ENCODE peak calls at places on chromosomes 12 and 14, in nine cellular contexts. J, O, Q, A, Y, G, M, C and Z are unnamed samples.

GRCh38 chr14:64720190-64720589 is 16.0 kb downstream of the PLEKHG3 start:
- DNase-seq in A (peak), M (peak), C (no peak), Y (no peak), O (peak), G (peak), Q (no peak), J (peak), Z (no peak)

GRCh38 chr12:96487214-96487613 is 2.2 kb upstream of the CFAP54 start:
- DNase-seq in C (no peak), M (peak), A (no peak), J (no peak), G (no peak), Y (no peak), Q (no peak), O (peak), Z (no peak)

GRCh38 chr14:65184032-65184764 is 81.9 kb upstream of the MAX start:
- DNase-seq in Q (no peak), Y (no peak), G (no peak), A (no peak), C (no peak), M (peak), J (no peak), O (peak), Z (peak)

GRCh38 chr12:28097221-28097620 is 93.0 kb upstream of the CCDC91 start:
- DNase-seq in Y (no peak), O (no peak), A (no peak), G (no peak), M (no peak), J (no peak), Q (no peak), C (no peak), Z (no peak)

GRCh38 chr12:24724765-24725307 is 224.1 kb downstream of the BCAT1 start:
- DNase-seq in Q (no peak), C (no peak), O (no peak), A (no peak), M (no peak), Y (no peak), G (no peak), J (no peak), Z (no peak)

GRCh38 chr14:60649815-60650381 is 621 bp upstream of the SIX1 start:
- DNase-seq in Q (no peak), A (no peak), M (no peak), C (no peak), G (no peak), J (no peak), O (peak), Y (no peak), Z (no peak)

GRCh38 chr14:72554994-72555608 is 338.8 kb downstream of the DPF3 start:
- DNase-seq in C (no peak), O (no peak), Q (no peak), Y (no peak), M (no peak), J (no peak), G (no peak), A (no peak), Z (no peak)

GRCh38 chr12:122291431-122291830 is 25.1 kb upstream of the VPS33A start:
- DNase-seq in G (no peak), O (no peak), M (no peak), A (no peak), J (no peak), C (no peak), Y (no peak), Q (no peak), Z (no peak)

GRCh38 chr14:64536488-64537245 is 3.9 kb upstream of the HSPA2 start:
- DNase-seq in A (no peak), Y (no peak), G (no peak), Q (no peak), J (no peak), C (no peak), M (peak), O (peak), Z (no peak)

GRCh38 chr12:92987846-92988621 is 58.9 kb upstream of the EEA1 start:
- DNase-seq in C (no peak), M (no peak), Y (peak), O (no peak), Q (peak), G (no peak), A (peak), J (no peak), Z (peak)

GRCh38 chr12:59708484-59708883 is 112.7 kb downstream of the SLC16A7 start:
- DNase-seq in O (no peak), G (no peak), M (peak), J (no peak), A (no peak), C (no peak), Q (no peak), Y (no peak), Z (no peak)

GRCh38 chr12:71786840-71787239 is 32.2 kb downstream of the RAB21 start:
- DNase-seq in A (no peak), M (no peak), C (no peak), Y (no peak), O (no peak), Q (no peak), J (no peak), G (no peak), Z (no peak)

GRCh38 chr14:63454863-63455622 is 88.1 kb downstream of the PPP2R5E start:
- DNase-seq in J (no peak), C (peak), O (peak), Y (no peak), G (no peak), Q (no peak), A (no peak), M (peak), Z (no peak)

GRCh38 chr14:73752297-73752992 is 38.3 kb upstream of the PNMA1 start:
- DNase-seq in J (peak), G (peak), M (peak), A (peak), Y (no peak), C (no peak), Q (no peak), O (peak), Z (peak)

GRCh38 chr12:100826323-100826722 is 31.7 kb downstream of the ANO4 start:
- DNase-seq in Y (peak), M (peak), Q (no peak), J (peak), C (peak), G (peak), O (peak), A (peak), Z (peak)

GRCh38 chr14:21902561-21903199 is 229.1 kb upstream of the OR4E1 start:
- DNase-seq in O (no peak), G (no peak), A (no peak), Q (no peak), C (no peak), Y (no peak), M (no peak), J (no peak), Z (peak)